ENCODE peak calls at places on chromosomes 3 and 15, in ten cellular contexts. I is GM10248; C is amniotic stem cell; X is RWPE1; Y is Right ventricle myocardium superior; A is AG08396; D is glomerular endothelial cell; G is stimulated activated CD8-positive, alpha-beta memory T cell treated with anti-CD3 and anti-CD28 coated beads, Interleukin-15, amount 100 ng/mL, for 24 hours; S is HFFc6; E is 8988T. V is an unnamed sample.

GRCh38 chr15:58182460-58183163 is 44.4 kb downstream of the AQP9 start:
- DNase-seq in Y (peak; percentile 64), E (peak; percentile 15), D (no peak), G (no peak), C (no peak), X (peak; percentile 70), S (no peak), I (peak; percentile 60), A (peak; percentile 75), V (peak; percentile 80)

GRCh38 chr15:35062164-35063099 is 22.7 kb downstream of the NANOGP8 start:
- DNase-seq in S (no peak), D (no peak), Y (no peak), C (no peak), I (no peak), A (no peak), X (no peak), E (no peak), G (no peak), V (no peak)

GRCh38 chr3:66971891-66972551 is 26.1 kb upstream of the KBTBD8 start:
- DNase-seq in C (peak; percentile 62), I (peak; percentile 84), D (peak; percentile 50), G (no peak), A (peak; percentile 80), E (peak; percentile 57), Y (peak; percentile 75), X (peak; percentile 54), S (peak; percentile 54), V (peak; percentile 84)

GRCh38 chr15:38682861-38683260 is 118.2 kb upstream of the RASGRP1 start:
- DNase-seq in X (no peak), E (no peak), G (no peak), C (no peak), Y (no peak), I (no peak), A (no peak), D (no peak), S (no peak), V (no peak)

GRCh38 chr15:101470548-101471239 is 18.8 kb downstream of the PCSK6 start:
- DNase-seq in S (no peak), Y (no peak), A (no peak), G (no peak), D (no peak), I (no peak), E (no peak), C (no peak), X (no peak), V (no peak)

GRCh38 chr15:98800437-98801233 is 152.3 kb downstream of the IGF1R start:
- DNase-seq in D (peak; percentile 80), G (no peak), S (peak; percentile 56), Y (no peak), A (peak; percentile 68), E (no peak), C (peak; percentile 66), I (no peak), X (peak; percentile 84), V (no peak)

GRCh38 chr3:151146731-151147091 is 56.3 kb downstream of the GPR171 start:
- DNase-seq in G (no peak), C (no peak), E (no peak), Y (no peak), A (no peak), I (no peak), D (no peak), S (no peak), X (no peak), V (no peak)

GRCh38 chr15:64149424-64150235 is 1.9 kb upstream of the SNX22 start:
- DNase-seq in I (no peak), X (no peak), A (no peak), E (peak; percentile 47), G (no peak), D (no peak), S (peak; percentile 36), C (no peak), Y (no peak), V (peak; percentile 38)

GRCh38 chr3:153029350-153029749 is 132.7 kb upstream of the RAP2B start:
- DNase-seq in G (no peak), S (peak; percentile 22), I (no peak), C (peak; percentile 32), E (no peak), X (peak; percentile 44), A (peak; percentile 20), D (no peak), Y (no peak), V (no peak)

GRCh38 chr3:53704363-53704725 is 141.9 kb downstream of the CHDH start:
- DNase-seq in E (no peak), I (no peak), Y (no peak), S (no peak), C (no peak), A (no peak), D (no peak), X (no peak), G (no peak), V (no peak)

GRCh38 chr3:115322901-115323300 is 175.8 kb upstream of the ZBTB20 start:
- DNase-seq in G (no peak), X (no peak), Y (no peak), E (no peak), I (no peak), D (no peak), S (no peak), C (no peak), A (no peak), V (no peak)

GRCh38 chr15:39745415-39745814 is 37.2 kb downstream of the FSIP1 start:
- DNase-seq in Y (no peak), G (no peak), S (no peak), I (no peak), C (no peak), D (no peak), A (no peak), X (no peak), E (no peak), V (no peak)

GRCh38 chr3:185934726-185935464 is 2.9 kb downstream of the TRA2B start:
- DNase-seq in G (no peak), E (no peak), C (no peak), A (no peak), Y (no peak), S (no peak), I (no peak), X (no peak), D (no peak), V (no peak)

GRCh38 chr15:25989327-25989726 is 126.2 kb upstream of the ATP10A start:
- DNase-seq in Y (no peak), I (no peak), C (no peak), A (no peak), X (no peak), G (no peak), D (no peak), E (no peak), S (no peak), V (no peak)

GRCh38 chr15:38696120-38696727 is 131.6 kb upstream of the RASGRP1 start:
- DNase-seq in E (no peak), X (no peak), I (peak; percentile 59), C (no peak), S (peak; percentile 67), Y (no peak), A (peak; percentile 54), G (no peak), D (no peak), V (no peak)

GRCh38 chr3:98945006-98945626 is 43.6 kb upstream of the DCBLD2 start:
- DNase-seq in E (no peak), C (no peak), D (no peak), X (no peak), G (no peak), Y (no peak), A (no peak), I (no peak), S (peak; percentile 55), V (no peak)

GRCh38 chr3:140343709-140344417 is 334.0 kb upstream of the TRIM42 start:
- DNase-seq in A (no peak), C (no peak), X (no peak), D (no peak), Y (no peak), S (no peak), I (no peak), E (no peak), G (no peak), V (no peak)

V was measured in posterior vena cava.